ENCODE peak calls at places on chromosomes 4 and X, in eight cellular contexts. D, V, X, R, S, Z, C and O are unnamed samples.

GRCh38 chrX:38970845-38971244 is 169.6 kb downstream of the MID1IP1 start:
- DNase-seq in C (no peak), Z (no peak), X (no peak), D (no peak), R (no peak), V (no peak), S (no peak), O (no peak)

GRCh38 chrX:154308108-154308946 is 12.7 kb downstream of the TKTL1 start:
- DNase-seq in D (peak), S (peak), Z (peak), R (peak), V (peak), X (peak), C (no peak), O (peak)

GRCh38 chr4:83751336-83751949 is 215.5 kb downstream of the GPAT3 start:
- DNase-seq in V (no peak), C (no peak), S (no peak), R (no peak), Z (no peak), D (no peak), X (no peak), O (no peak)

GRCh38 chr4:92264163-92264562 is 39.6 kb upstream of the GRID2 start:
- DNase-seq in V (no peak), S (no peak), D (no peak), Z (no peak), X (no peak), R (no peak), C (no peak), O (no peak)

GRCh38 chr4:119728692-119729593 is 100.3 kb upstream of the PDE5A start:
- DNase-seq in S (no peak), V (no peak), X (no peak), D (no peak), C (no peak), R (no peak), Z (no peak), O (no peak)

GRCh38 chr4:30437316-30437715 is 282.9 kb upstream of the PCDH7 start:
- DNase-seq in R (no peak), X (no peak), C (no peak), Z (no peak), V (no peak), S (no peak), D (no peak), O (no peak)

GRCh38 chr4:157739237-157739636 is 433.6 kb downstream of the GASK1B start:
- DNase-seq in C (no peak), X (no peak), Z (no peak), S (no peak), D (no peak), V (no peak), R (no peak), O (no peak)

GRCh38 chrX:51420610-51421009 is 75.8 kb downstream of the NUDT11 start:
- DNase-seq in C (peak), Z (no peak), D (peak), X (no peak), S (peak), V (peak), R (no peak), O (no peak)

GRCh38 chrX:118727686-118728339 is 407 bp downstream of the IL13RA1 start:
- DNase-seq in S (no peak), R (no peak), X (no peak), C (no peak), V (no peak), Z (peak), D (no peak), O (no peak)

GRCh38 chr4:86558799-86559198 is 35.3 kb upstream of the PTPN13 start:
- DNase-seq in V (no peak), R (no peak), D (no peak), C (no peak), Z (no peak), X (no peak), S (no peak), O (no peak)

GRCh38 chrX:107827137-107827831 is 1.6 kb downstream of the MID2 start:
- DNase-seq in V (no peak), Z (no peak), X (no peak), D (no peak), R (no peak), S (peak), C (no peak), O (no peak)

GRCh38 chr4:118288097-118288496 is 64.7 kb downstream of the PRSS12 start:
- DNase-seq in X (no peak), Z (no peak), V (no peak), C (peak), S (no peak), D (no peak), R (no peak), O (no peak)

GRCh38 chr4:38123555-38123954 is 163.4 kb downstream of the PTTG2 start:
- DNase-seq in C (no peak), X (no peak), V (no peak), D (no peak), Z (no peak), R (no peak), S (no peak), O (no peak)

GRCh38 chrX:81708506-81708905 is 506.6 kb downstream of the SH3BGRL start:
- DNase-seq in X (no peak), V (no peak), S (no peak), D (no peak), Z (no peak), C (no peak), R (no peak), O (no peak)

GRCh38 chr4:131248314-131248713 is 1900.8 kb upstream of the PCDH10 start:
- DNase-seq in X (no peak), D (no peak), R (no peak), C (no peak), V (no peak), Z (no peak), S (no peak), O (no peak)

GRCh38 chr4:176775326-176775725 is 17.4 kb downstream of the VEGFC start:
- DNase-seq in R (no peak), X (no peak), D (no peak), C (no peak), Z (no peak), S (no peak), V (no peak), O (no peak)

GRCh38 chr4:165929662-165930061 is 56.6 kb downstream of the TLL1 start:
- DNase-seq in Z (no peak), S (no peak), X (no peak), V (no peak), R (no peak), C (no peak), D (no peak), O (no peak)

GRCh38 chr4:72136429-72136828 is 104.6 kb downstream of the NPFFR2 start:
- DNase-seq in R (peak), S (no peak), D (no peak), Z (no peak), C (no peak), X (peak), V (no peak), O (no peak)

GRCh38 chrX:17295788-17296187 is 79.2 kb upstream of the NHS start:
- DNase-seq in S (no peak), X (no peak), Z (no peak), C (no peak), R (no peak), D (no peak), V (no peak), O (no peak)

GRCh38 chr4:139800082-139800481 is 134.5 kb downstream of the MGST2 start:
- DNase-seq in S (no peak), R (no peak), C (no peak), X (no peak), V (no peak), Z (no peak), D (no peak), O (no peak)

GRCh38 chr4:151485541-151486131 is 76.7 kb downstream of the FHIP1A start:
- DNase-seq in C (no peak), S (no peak), X (peak), R (no peak), Z (no peak), V (no peak), D (no peak), O (no peak)

GRCh38 chr4:53702334-53703266 is 111.3 kb upstream of the LNX1 start:
- DNase-seq in R (no peak), C (no peak), V (no peak), D (no peak), X (peak), S (peak), Z (peak), O (no peak)

GRCh38 chr4:186759990-186760389 is 36.3 kb upstream of the FAT1 start:
- DNase-seq in X (no peak), C (no peak), Z (no peak), S (no peak), V (no peak), D (no peak), R (no peak), O (no peak)

GRCh38 chrX:70552174-70552704 is 107.6 kb downstream of the DLG3 start:
- DNase-seq in V (no peak), S (no peak), X (no peak), C (no peak), R (no peak), Z (no peak), D (no peak), O (no peak)

GRCh38 chrX:53266175-53266574 is 15.2 kb downstream of the IQSEC2 start:
- DNase-seq in V (no peak), D (no peak), S (no peak), Z (no peak), C (no peak), R (no peak), X (no peak), O (no peak)

GRCh38 chr4:150583287-150584197 is 1.6 kb downstream of the MAB21L2 start:
- DNase-seq in Z (peak), R (no peak), X (peak), C (no peak), D (no peak), S (no peak), V (no peak), O (no peak)

GRCh38 chr4:4599886-4600285 is 58.0 kb upstream of the STX18 start:
- DNase-seq in V (no peak), C (no peak), X (no peak), S (no peak), D (no peak), Z (no peak), R (no peak), O (no peak)

GRCh38 chrX:134572816-134573682 is 85.2 kb downstream of the PLAC1 start:
- DNase-seq in D (no peak), V (no peak), Z (no peak), R (no peak), C (no peak), S (no peak), X (no peak), O (no peak)

GRCh38 chr4:189597341-189597740 is 343.3 kb upstream of the FRG1 start:
- DNase-seq in D (no peak), R (no peak), V (no peak), Z (no peak), S (no peak), X (no peak), C (no peak), O (no peak)

GRCh38 chr4:41177016-41177415 is 37.3 kb downstream of the APBB2 start:
- DNase-seq in R (no peak), S (no peak), D (no peak), Z (no peak), C (no peak), X (no peak), V (no peak), O (no peak)

GRCh38 chr4:71229477-71230257 is 109.2 kb upstream of the SLC4A4 start:
- DNase-seq in D (no peak), S (peak), V (no peak), X (peak), Z (peak), C (no peak), R (peak), O (no peak)

GRCh38 chr4:140935259-140935658 is 179.1 kb upstream of the TBC1D9 start:
- DNase-seq in X (no peak), D (no peak), R (no peak), S (no peak), Z (no peak), V (no peak), C (no peak), O (no peak)